ENCODE peak calls at places on chromosomes 6 and 20, in nine cellular contexts. One of them, this sample, is unnamed.

GRCh38 chr6:87789198-87789899 is 87.3 kb upstream of the AKIRIN2 start:
- DNase-seq in glomerular endothelial cell: peak
- DNase-seq in T-helper 2 cell: no peak
- DNase-seq in activated CD4-positive, alpha-beta T cell treated with anti-CD3 and anti-CD28 coated beads, Interleukin-2, amount 50 U/mL, for 1 hour: no peak
- DNase-seq in nucleus accumbens: no peak
- DNase-seq in T1000: no peak
- DNase-seq in activated effector memory CD4-positive, alpha-beta T cell treated with Interleukin-2 at 50 U/mL for 16 hours: no peak
- DNase-seq in BJ: no peak
- DNase-seq in NCI-H748 treated with DMSO at 0.1 percent for 48 hours: no peak
- DNase-seq in this sample: no peak

GRCh38 chr6:69816569-69816968 is 19.8 kb upstream of the LMBRD1 start:
- DNase-seq in glomerular endothelial cell: no peak
- DNase-seq in T-helper 2 cell: no peak
- DNase-seq in activated CD4-positive, alpha-beta T cell treated with anti-CD3 and anti-CD28 coated beads, Interleukin-2, amount 50 U/mL, for 1 hour: no peak
- DNase-seq in nucleus accumbens: no peak
- DNase-seq in T1000: no peak
- DNase-seq in activated effector memory CD4-positive, alpha-beta T cell treated with Interleukin-2 at 50 U/mL for 16 hours: no peak
- DNase-seq in BJ: no peak
- DNase-seq in NCI-H748 treated with DMSO at 0.1 percent for 48 hours: no peak
- DNase-seq in this sample: no peak

GRCh38 chr20:63295422-63295821 is 2.4 kb downstream of the COL20A1 start:
- DNase-seq in glomerular endothelial cell: no peak
- DNase-seq in T-helper 2 cell: no peak
- DNase-seq in activated CD4-positive, alpha-beta T cell treated with anti-CD3 and anti-CD28 coated beads, Interleukin-2, amount 50 U/mL, for 1 hour: no peak
- DNase-seq in nucleus accumbens: peak
- DNase-seq in T1000: no peak
- DNase-seq in activated effector memory CD4-positive, alpha-beta T cell treated with Interleukin-2 at 50 U/mL for 16 hours: peak
- DNase-seq in BJ: no peak
- DNase-seq in NCI-H748 treated with DMSO at 0.1 percent for 48 hours: no peak
- DNase-seq in this sample: no peak

GRCh38 chr6:116840091-116840490 is 11.2 kb upstream of the GPRC6A start:
- DNase-seq in glomerular endothelial cell: no peak
- DNase-seq in T-helper 2 cell: no peak
- DNase-seq in activated CD4-positive, alpha-beta T cell treated with anti-CD3 and anti-CD28 coated beads, Interleukin-2, amount 50 U/mL, for 1 hour: no peak
- DNase-seq in nucleus accumbens: no peak
- DNase-seq in T1000: no peak
- DNase-seq in activated effector memory CD4-positive, alpha-beta T cell treated with Interleukin-2 at 50 U/mL for 16 hours: no peak
- DNase-seq in BJ: no peak
- DNase-seq in NCI-H748 treated with DMSO at 0.1 percent for 48 hours: no peak
- DNase-seq in this sample: no peak

GRCh38 chr6:46715106-46715505 is 20.1 kb downstream of the PLA2G7 start:
- DNase-seq in glomerular endothelial cell: no peak
- DNase-seq in T-helper 2 cell: no peak
- DNase-seq in activated CD4-positive, alpha-beta T cell treated with anti-CD3 and anti-CD28 coated beads, Interleukin-2, amount 50 U/mL, for 1 hour: no peak
- DNase-seq in nucleus accumbens: no peak
- DNase-seq in T1000: no peak
- DNase-seq in activated effector memory CD4-positive, alpha-beta T cell treated with Interleukin-2 at 50 U/mL for 16 hours: no peak
- DNase-seq in BJ: no peak
- DNase-seq in NCI-H748 treated with DMSO at 0.1 percent for 48 hours: no peak
- DNase-seq in this sample: no peak

GRCh38 chr6:139977887-139978332 is 603.5 kb upstream of the CITED2 start:
- DNase-seq in glomerular endothelial cell: no peak
- DNase-seq in T-helper 2 cell: no peak
- DNase-seq in activated CD4-positive, alpha-beta T cell treated with anti-CD3 and anti-CD28 coated beads, Interleukin-2, amount 50 U/mL, for 1 hour: no peak
- DNase-seq in nucleus accumbens: no peak
- DNase-seq in T1000: peak
- DNase-seq in activated effector memory CD4-positive, alpha-beta T cell treated with Interleukin-2 at 50 U/mL for 16 hours: no peak
- DNase-seq in BJ: peak
- DNase-seq in NCI-H748 treated with DMSO at 0.1 percent for 48 hours: no peak
- DNase-seq in this sample: no peak

GRCh38 chr6:90044833-90045337 is 150.6 kb downstream of the GJA10 start:
- DNase-seq in glomerular endothelial cell: no peak
- DNase-seq in T-helper 2 cell: no peak
- DNase-seq in activated CD4-positive, alpha-beta T cell treated with anti-CD3 and anti-CD28 coated beads, Interleukin-2, amount 50 U/mL, for 1 hour: no peak
- DNase-seq in nucleus accumbens: no peak
- DNase-seq in T1000: no peak
- DNase-seq in activated effector memory CD4-positive, alpha-beta T cell treated with Interleukin-2 at 50 U/mL for 16 hours: no peak
- DNase-seq in BJ: peak
- DNase-seq in NCI-H748 treated with DMSO at 0.1 percent for 48 hours: no peak
- DNase-seq in this sample: no peak

GRCh38 chr20:19929749-19930148 is 87.4 kb upstream of the NAA20 start:
- DNase-seq in glomerular endothelial cell: no peak
- DNase-seq in T-helper 2 cell: no peak
- DNase-seq in activated CD4-positive, alpha-beta T cell treated with anti-CD3 and anti-CD28 coated beads, Interleukin-2, amount 50 U/mL, for 1 hour: no peak
- DNase-seq in nucleus accumbens: no peak
- DNase-seq in T1000: no peak
- DNase-seq in activated effector memory CD4-positive, alpha-beta T cell treated with Interleukin-2 at 50 U/mL for 16 hours: no peak
- DNase-seq in BJ: no peak
- DNase-seq in NCI-H748 treated with DMSO at 0.1 percent for 48 hours: no peak
- DNase-seq in this sample: no peak

GRCh38 chr20:36144336-36144735 is 10.2 kb upstream of the EPB41L1 start:
- DNase-seq in glomerular endothelial cell: no peak
- DNase-seq in T-helper 2 cell: no peak
- DNase-seq in activated CD4-positive, alpha-beta T cell treated with anti-CD3 and anti-CD28 coated beads, Interleukin-2, amount 50 U/mL, for 1 hour: no peak
- DNase-seq in nucleus accumbens: no peak
- DNase-seq in T1000: no peak
- DNase-seq in activated effector memory CD4-positive, alpha-beta T cell treated with Interleukin-2 at 50 U/mL for 16 hours: no peak
- DNase-seq in BJ: no peak
- DNase-seq in NCI-H748 treated with DMSO at 0.1 percent for 48 hours: no peak
- DNase-seq in this sample: no peak

GRCh38 chr20:47380481-47380880 is 24.0 kb upstream of the ZMYND8 start:
- DNase-seq in glomerular endothelial cell: no peak
- DNase-seq in T-helper 2 cell: no peak
- DNase-seq in activated CD4-positive, alpha-beta T cell treated with anti-CD3 and anti-CD28 coated beads, Interleukin-2, amount 50 U/mL, for 1 hour: no peak
- DNase-seq in nucleus accumbens: no peak
- DNase-seq in T1000: no peak
- DNase-seq in activated effector memory CD4-positive, alpha-beta T cell treated with Interleukin-2 at 50 U/mL for 16 hours: no peak
- DNase-seq in BJ: no peak
- DNase-seq in NCI-H748 treated with DMSO at 0.1 percent for 48 hours: no peak
- DNase-seq in this sample: no peak

GRCh38 chr6:14040042-14040441 is 77.5 kb upstream of the CD83 start:
- DNase-seq in glomerular endothelial cell: no peak
- DNase-seq in T-helper 2 cell: no peak
- DNase-seq in activated CD4-positive, alpha-beta T cell treated with anti-CD3 and anti-CD28 coated beads, Interleukin-2, amount 50 U/mL, for 1 hour: no peak
- DNase-seq in nucleus accumbens: no peak
- DNase-seq in T1000: no peak
- DNase-seq in activated effector memory CD4-positive, alpha-beta T cell treated with Interleukin-2 at 50 U/mL for 16 hours: no peak
- DNase-seq in BJ: no peak
- DNase-seq in NCI-H748 treated with DMSO at 0.1 percent for 48 hours: no peak
- DNase-seq in this sample: no peak

GRCh38 chr20:62719250-62719945 is 10.8 kb downstream of the NTSR1 start:
- DNase-seq in glomerular endothelial cell: no peak
- DNase-seq in T-helper 2 cell: no peak
- DNase-seq in activated CD4-positive, alpha-beta T cell treated with anti-CD3 and anti-CD28 coated beads, Interleukin-2, amount 50 U/mL, for 1 hour: no peak
- DNase-seq in nucleus accumbens: no peak
- DNase-seq in T1000: no peak
- DNase-seq in activated effector memory CD4-positive, alpha-beta T cell treated with Interleukin-2 at 50 U/mL for 16 hours: no peak
- DNase-seq in BJ: no peak
- DNase-seq in NCI-H748 treated with DMSO at 0.1 percent for 48 hours: no peak
- DNase-seq in this sample: no peak

GRCh38 chr6:110703906-110704594 is 111.2 kb downstream of the CDK19 start:
- DNase-seq in glomerular endothelial cell: no peak
- DNase-seq in T-helper 2 cell: no peak
- DNase-seq in activated CD4-positive, alpha-beta T cell treated with anti-CD3 and anti-CD28 coated beads, Interleukin-2, amount 50 U/mL, for 1 hour: no peak
- DNase-seq in nucleus accumbens: no peak
- DNase-seq in T1000: no peak
- DNase-seq in activated effector memory CD4-positive, alpha-beta T cell treated with Interleukin-2 at 50 U/mL for 16 hours: no peak
- DNase-seq in BJ: no peak
- DNase-seq in NCI-H748 treated with DMSO at 0.1 percent for 48 hours: no peak
- DNase-seq in this sample: no peak

GRCh38 chr6:75171151-75171550 is 34.7 kb downstream of the COL12A1 start:
- DNase-seq in glomerular endothelial cell: no peak
- DNase-seq in T-helper 2 cell: no peak
- DNase-seq in activated CD4-positive, alpha-beta T cell treated with anti-CD3 and anti-CD28 coated beads, Interleukin-2, amount 50 U/mL, for 1 hour: no peak
- DNase-seq in nucleus accumbens: no peak
- DNase-seq in T1000: no peak
- DNase-seq in activated effector memory CD4-positive, alpha-beta T cell treated with Interleukin-2 at 50 U/mL for 16 hours: no peak
- DNase-seq in BJ: no peak
- DNase-seq in NCI-H748 treated with DMSO at 0.1 percent for 48 hours: no peak
- DNase-seq in this sample: no peak